ENCODE peak calls at places on chromosome 19, in five cellular contexts. M, J, N, Q and K are unnamed samples.

GRCh38 chr19:17488593-17489391 is 18.5 kb downstream of the SLC27A1 start:
- DNase-seq in J (peak), M (no peak), Q (peak), N (no peak), K (peak)

GRCh38 chr19:14347999-14348889 is 33.0 kb upstream of the ADGRE5 start:
- DNase-seq in J (peak), N (no peak), Q (peak), M (no peak), K (peak)

GRCh38 chr19:55153652-55154264 is 3.8 kb downstream of the TNNI3 start:
- DNase-seq in J (no peak), Q (no peak), M (no peak), N (no peak), K (no peak)

GRCh38 chr19:30587869-30588268 is 215.7 kb downstream of the ZNF536 start:
- DNase-seq in J (no peak), Q (no peak), N (no peak), M (no peak), K (no peak)

GRCh38 chr19:57096640-57097361 is 23.0 kb upstream of the USP29 start:
- DNase-seq in M (no peak), N (no peak), J (no peak), Q (no peak), K (peak)

GRCh38 chr19:10398819-10399218 is 4.5 kb downstream of the CDC37 start:
- DNase-seq in M (no peak), N (no peak), J (peak), Q (no peak), K (no peak)

GRCh38 chr19:4976412-4977298 is 7.7 kb downstream of the KDM4B start:
- DNase-seq in Q (peak), N (no peak), M (peak), J (no peak), K (peak)

GRCh38 chr19:42378225-42378929 is 11.7 kb downstream of the CNFN start:
- DNase-seq in Q (no peak), N (no peak), J (no peak), M (no peak), K (no peak)

GRCh38 chr19:50003810-50004419 is 21.3 kb downstream of the VRK3 start:
- DNase-seq in M (peak), N (peak), Q (no peak), J (peak), K (no peak)

GRCh38 chr19:2097330-2098327 is 914 bp downstream of the IZUMO4 start:
- DNase-seq in J (no peak), Q (no peak), M (no peak), N (no peak), K (no peak)

GRCh38 chr19:19538077-19538764 is at the start of gene CILP2:
- DNase-seq in M (no peak), N (no peak), Q (peak), J (peak), K (no peak)

GRCh38 chr19:41299755-41300089 is 10.2 kb upstream of the CCDC97 start:
- DNase-seq in Q (no peak), N (no peak), M (peak), J (no peak), K (no peak)

GRCh38 chr19:11349171-11349570 is 2.9 kb downstream of the CCDC159 start:
- DNase-seq in M (no peak), J (no peak), N (no peak), Q (no peak), K (no peak)

GRCh38 chr19:17966115-17966455 is 822 bp upstream of the KCNN1 start:
- DNase-seq in M (no peak), J (peak), N (no peak), Q (no peak), K (no peak)

GRCh38 chr19:2050991-2051770 is at the start of gene MKNK2:
- DNase-seq in J (peak), N (no peak), M (peak), Q (peak), K (peak)

GRCh38 chr19:44164673-44165512 is at the start of gene ZNF226:
- DNase-seq in J (peak), Q (peak), N (peak), M (peak), K (peak)

GRCh38 chr19:39469036-39469435 is 11.6 kb upstream of the TIMM50 start:
- DNase-seq in J (no peak), Q (no peak), M (no peak), N (no peak), K (no peak)

DNA sequence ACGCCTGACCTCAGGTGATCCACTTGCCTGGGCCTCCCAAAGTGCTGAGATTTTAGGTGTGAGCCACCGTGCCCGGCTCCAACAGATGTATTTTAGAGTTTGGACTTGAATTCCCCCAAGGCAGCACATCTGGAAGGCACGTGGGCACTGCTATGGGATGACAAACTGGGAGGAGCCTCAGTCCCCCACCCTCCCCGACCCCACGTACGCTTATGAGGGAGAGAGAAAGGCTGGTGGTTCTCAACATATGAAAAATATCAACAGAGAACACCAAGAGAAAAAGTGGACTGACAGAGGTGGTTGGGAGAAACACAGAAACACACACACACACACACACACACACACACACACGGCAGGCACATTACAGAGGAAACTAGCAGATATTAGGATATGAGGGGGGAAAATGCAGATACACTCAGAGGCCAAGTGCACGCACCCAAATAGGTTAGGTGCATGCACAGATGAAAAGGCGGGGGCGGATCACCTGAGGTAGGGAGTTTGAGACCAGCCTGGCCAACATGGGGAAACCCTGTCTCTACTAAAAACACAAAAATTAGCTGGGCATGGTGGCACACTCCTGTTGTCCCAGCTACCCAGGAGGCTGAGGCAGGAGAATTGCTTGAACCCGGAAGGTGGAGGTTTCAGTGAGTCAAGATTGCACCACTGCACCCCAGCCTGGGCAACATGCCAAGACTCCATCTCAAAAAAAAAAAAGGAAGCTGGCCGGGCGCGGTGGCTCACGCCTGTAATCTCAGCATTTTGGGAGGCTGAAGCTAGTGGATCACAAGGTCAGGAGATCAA is 3.2 kb downstream of the STX10 start:
- DNase-seq in Q (peak), M (no peak), J (no peak), N (no peak), K (no peak)
- TF ChIP-seq MXI1 in Q (peak), M (no peak), J (no peak), N (no peak), K (no peak)

GRCh38 chr19:3658004-3658822 is 31.6 kb upstream of the CACTIN start:
- DNase-seq in N (no peak), M (no peak), J (no peak), Q (no peak), K (no peak)
- TF ChIP-seq MXI1 in N (no peak), M (no peak), J (no peak), Q (no peak), K (no peak)

GRCh38 chr19:45363861-45364459 is 6.4 kb downstream of the ERCC2 start:
- DNase-seq in N (no peak), J (no peak), Q (no peak), M (no peak), K (no peak)
- TF ChIP-seq MXI1 in N (no peak), J (no peak), Q (no peak), M (no peak), K (no peak)

GRCh38 chr19:33161201-33161600 is 29.3 kb downstream of the WDR88 start:
- DNase-seq in M (no peak), Q (no peak), J (no peak), N (no peak), K (no peak)
- TF ChIP-seq MXI1 in M (no peak), Q (no peak), J (no peak), N (no peak), K (no peak)

GRCh38 chr19:29376855-29377354 is 148.9 kb upstream of the VSTM2B start:
- DNase-seq in Q (no peak), N (no peak), J (no peak), M (no peak), K (no peak)

GRCh38 chr19:29380581-29380980 is 145.2 kb upstream of the VSTM2B start:
- DNase-seq in Q (no peak), M (no peak), J (no peak), N (no peak), K (no peak)

GRCh38 chr19:29379257-29379986 is 146.4 kb upstream of the VSTM2B start:
- DNase-seq in M (no peak), N (no peak), Q (no peak), J (no peak), K (no peak)

GRCh38 chr19:29378126-29378525 is 147.7 kb upstream of the VSTM2B start:
- DNase-seq in N (no peak), M (no peak), Q (no peak), J (no peak), K (no peak)

DNA sequence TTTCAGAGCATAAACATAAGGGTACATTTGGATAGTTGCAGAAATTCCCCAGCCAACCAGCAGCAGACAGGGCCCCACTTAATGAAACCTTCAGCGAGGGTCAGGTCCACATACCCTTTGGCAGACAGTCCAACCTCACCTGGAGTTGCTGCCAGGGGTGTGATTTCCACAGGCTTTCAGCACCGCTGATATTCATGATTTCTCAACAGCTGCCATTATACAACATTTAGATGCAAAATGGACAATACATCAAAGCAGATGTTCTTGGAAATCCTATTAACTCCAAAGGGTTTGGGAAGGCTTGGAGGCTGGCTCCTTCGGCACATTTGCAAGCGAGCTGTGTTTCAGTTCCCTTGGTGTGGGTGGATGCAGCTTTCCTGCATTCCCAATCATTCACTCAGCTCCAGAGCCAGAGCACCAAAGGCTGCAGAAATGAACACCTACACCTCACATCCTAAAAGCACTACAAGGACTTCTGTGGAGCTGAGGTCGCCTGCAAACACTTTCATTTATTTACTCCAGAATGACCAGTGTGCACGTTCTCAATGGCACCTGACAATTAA is 147.2 kb upstream of the VSTM2B start:
- DNase-seq in N (no peak), M (no peak), Q (no peak), J (no peak), K (no peak)
- TF ChIP-seq MXI1 in N (no peak), M (no peak), Q (no peak), J (no peak), K (no peak)

GRCh38 chr19:15811476-15811875 is 4.0 kb downstream of the OR10H1 start:
- DNase-seq in Q (no peak), N (no peak), M (no peak), J (no peak), K (no peak)

GRCh38 chr19:15812059-15812722 is 3.3 kb downstream of the OR10H1 start:
- DNase-seq in J (no peak), N (no peak), M (no peak), Q (no peak), K (no peak)

GRCh38 chr19:15810335-15810734 is 5.1 kb downstream of the OR10H1 start:
- DNase-seq in N (no peak), M (no peak), J (peak), Q (no peak), K (peak)

GRCh38 chr19:15815306-15815705 is at the start of gene OR10H1:
- DNase-seq in J (no peak), N (no peak), M (no peak), Q (no peak), K (no peak)

DNA sequence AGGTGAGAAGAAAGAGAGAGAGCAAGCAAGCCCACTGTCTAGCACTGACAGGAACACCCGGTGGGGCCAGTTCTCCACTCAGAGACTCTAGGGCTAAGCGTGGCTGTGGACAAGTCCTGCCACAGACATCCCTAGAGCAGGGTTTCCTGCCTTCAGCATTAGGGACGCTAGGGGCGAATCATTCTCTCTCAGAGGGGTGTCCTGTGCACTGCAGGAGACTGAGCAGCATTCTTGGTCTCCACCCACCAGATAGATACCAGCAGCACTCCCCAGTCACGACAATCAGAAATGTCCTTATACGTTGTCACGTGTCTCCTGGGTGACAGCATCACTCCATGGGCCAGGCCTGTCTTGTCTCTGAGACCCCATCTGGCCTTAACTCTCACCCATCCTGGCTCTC is 1.5 kb downstream of the OR10H1 start:
- DNase-seq in N (no peak), M (no peak), J (no peak), Q (no peak), K (no peak)
- TF ChIP-seq MXI1 in N (no peak), M (no peak), J (no peak), Q (no peak), K (no peak)

GRCh38 chr19:47848425-47848824 is 10.6 kb upstream of the TPRX2 start:
- DNase-seq in Q (no peak), J (no peak), N (no peak), M (no peak), K (no peak)

GRCh38 chr19:47853003-47853402 is 6.0 kb upstream of the TPRX2 start:
- DNase-seq in N (no peak), M (no peak), Q (no peak), J (no peak), K (no peak)

GRCh38 chr19:47854459-47854858 is 4.6 kb upstream of the TPRX2 start:
- DNase-seq in N (no peak), M (no peak), Q (no peak), J (no peak), K (no peak)

DNA sequence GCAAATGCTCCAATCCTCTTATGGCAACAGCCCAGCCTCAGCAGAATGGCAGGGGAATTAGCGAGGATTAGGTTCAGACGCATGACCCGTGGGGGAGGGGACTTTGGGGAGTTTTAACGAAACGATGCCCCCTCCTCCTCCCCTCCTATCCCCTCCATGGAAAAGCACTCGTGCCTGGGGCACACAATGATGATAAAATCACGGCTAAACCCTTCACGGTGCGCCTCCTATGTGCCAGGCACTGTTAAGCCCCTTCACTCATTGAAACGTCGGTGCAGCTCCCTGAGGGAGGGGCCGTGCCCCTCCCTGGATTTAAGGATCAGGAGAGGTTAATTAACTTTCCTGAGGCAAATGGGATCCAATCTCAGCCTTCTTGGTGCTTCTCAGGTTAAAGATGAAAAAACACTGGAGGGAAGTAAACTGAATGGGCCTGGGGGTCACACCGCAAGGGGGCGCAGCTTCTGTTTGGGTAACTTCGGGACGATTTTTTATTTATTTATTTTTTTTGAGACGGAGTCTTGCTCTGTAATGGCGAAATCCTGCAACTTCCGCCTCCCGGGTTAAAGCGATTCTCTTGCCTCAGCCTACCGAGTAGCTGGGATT is 10.1 kb upstream of the TPRX2 start:
- DNase-seq in N (no peak), M (no peak), J (peak), Q (peak), K (peak)
- TF ChIP-seq MXI1 in N (no peak), M (no peak), J (no peak), Q (no peak), K (no peak)

GRCh38 chr19:6772028-6772865 is at the start of gene VAV1:
- DNase-seq in M (no peak), N (peak), J (peak), Q (peak), K (no peak)
- TF ChIP-seq MXI1 in M (no peak), N (peak), J (no peak), Q (no peak), K (no peak)

GRCh38 chr19:46866407-46867132 is 5.8 kb downstream of the ARHGAP35 start:
- DNase-seq in M (no peak), J (peak), Q (no peak), N (no peak), K (peak)
- TF ChIP-seq MXI1 in M (no peak), J (no peak), Q (no peak), N (no peak), K (no peak)